ENCODE peak calls at places on chromosomes 12 and 14, in seven cellular contexts. Y is GM12878; F is body of pancreas; B is HFFc6; U is dorsolateral prefrontal cortex; X is CD4-positive, alpha-beta T cell; A is BJ. D is an unnamed sample.

GRCh38 chr14:104299993-104300761 is 161.8 kb downstream of the KIF26A start:
- DNase-seq in Y (no peak), F (no peak), B (no peak), U (no peak), X (no peak), A (no peak), D (peak)

GRCh38 chr14:104542871-104543830 is 36.4 kb upstream of the C14orf180 start:
- DNase-seq in Y (no peak), F (no peak), B (no peak), U (peak), X (no peak), A (no peak), D (peak)

GRCh38 chr14:101885254-101885576 is 79.2 kb upstream of the DYNC1H1 start:
- DNase-seq in Y (no peak), F (no peak), B (no peak), U (no peak), X (no peak), A (no peak), D (no peak)

GRCh38 chr14:81147140-81147897 is 73.4 kb downstream of the GTF2A1 start:
- DNase-seq in Y (no peak), F (no peak), B (no peak), U (no peak), X (no peak), A (no peak), D (no peak)

GRCh38 chr12:22598763-22599161 is 26.2 kb upstream of the ETNK1 start:
- DNase-seq in Y (no peak), F (no peak), B (no peak), U (no peak), X (no peak), A (no peak), D (no peak)

GRCh38 chr14:38065101-38065762 is 142.5 kb upstream of the SSTR1 start:
- DNase-seq in Y (no peak), F (no peak), B (peak), U (no peak), X (peak), A (no peak), D (peak)

GRCh38 chr12:65615091-65615490 is 209.2 kb upstream of the HMGA2 start:
- DNase-seq in Y (no peak), F (no peak), B (peak), U (no peak), X (no peak), A (peak), D (no peak)

GRCh38 chr12:63978519-63978918 is 134.0 kb downstream of the SRGAP1 start:
- DNase-seq in Y (no peak), F (no peak), B (peak), U (no peak), X (no peak), A (peak), D (no peak)

GRCh38 chr12:57887631-57888406 is 41.3 kb upstream of the CTDSP2 start:
- DNase-seq in Y (no peak), F (no peak), B (peak), U (no peak), X (no peak), A (no peak), D (no peak)

GRCh38 chr14:96224480-96225096 is 19.9 kb downstream of the BDKRB2 start:
- DNase-seq in Y (no peak), F (no peak), B (no peak), U (no peak), X (no peak), A (no peak), D (no peak)

GRCh38 chr12:41724216-41724615 is 420.5 kb downstream of the GXYLT1 start:
- DNase-seq in Y (no peak), F (no peak), B (no peak), U (no peak), X (no peak), A (no peak), D (no peak)

GRCh38 chr12:57522887-57523705 is 472 bp downstream of the MBD6 start:
- DNase-seq in Y (no peak), F (peak), B (peak), U (peak), X (peak), A (no peak), D (peak)

GRCh38 chr12:11719678-11720099 is 70.2 kb downstream of the ETV6 start:
- DNase-seq in Y (no peak), F (peak), B (peak), U (peak), X (no peak), A (peak), D (peak)

GRCh38 chr12:12616512-12617275 is 5.0 kb downstream of the CREBL2 start:
- DNase-seq in Y (no peak), F (no peak), B (no peak), U (peak), X (no peak), A (no peak), D (no peak)

GRCh38 chr12:42725839-42726238 is 136.3 kb upstream of the PRICKLE1 start:
- DNase-seq in Y (no peak), F (no peak), B (peak), U (no peak), X (no peak), A (peak), D (no peak)

GRCh38 chr12:106096376-106096775 is 42.4 kb downstream of the NUAK1 start:
- DNase-seq in Y (no peak), F (no peak), B (no peak), U (no peak), X (no peak), A (no peak), D (no peak)

GRCh38 chr14:105092124-105092911 is 27.1 kb upstream of the GPR132 start:
- DNase-seq in Y (no peak), F (peak), B (no peak), U (peak), X (no peak), A (no peak), D (no peak)

DNA sequence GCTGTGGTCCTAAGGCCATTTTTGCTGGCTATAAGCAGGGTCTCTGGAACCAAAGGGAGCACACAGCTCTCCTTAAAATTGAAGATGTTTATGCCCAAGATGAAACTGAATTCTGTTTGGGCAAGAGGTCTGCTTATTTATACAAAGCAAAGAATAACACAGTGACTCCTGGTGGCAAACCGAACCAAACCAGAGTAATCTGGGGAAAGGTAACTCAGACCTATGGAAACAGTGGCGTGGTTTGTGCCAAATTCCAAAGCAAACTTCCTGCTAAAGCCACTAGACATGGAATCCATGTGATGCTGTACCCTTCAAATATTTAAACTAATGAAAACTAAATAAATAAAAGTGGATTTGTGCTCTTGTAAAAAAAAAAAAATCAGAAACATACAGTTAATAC is 29.6 kb upstream of the BICDL1 start:
- DNase-seq in Y (no peak), F (no peak), B (no peak), U (no peak), X (no peak), A (no peak), D (no peak)
- TF ChIP-seq CTCF in Y (no peak), F (no peak), B (no peak), U (no peak), X (no peak), A (no peak), D (no peak)

GRCh38 chr12:48105321-48105866 is 485 bp downstream of the SENP1 start:
- DNase-seq in Y (peak), F (no peak), B (peak), U (peak), X (no peak), A (no peak), D (no peak)

GRCh38 chr12:48106574-48107251 is 834 bp upstream of the SENP1 start:
- DNase-seq in Y (no peak), F (no peak), B (no peak), U (no peak), X (no peak), A (no peak), D (no peak)

GRCh38 chr12:48107252-48107613 is 1.4 kb upstream of the SENP1 start:
- DNase-seq in Y (no peak), F (no peak), B (no peak), U (no peak), X (no peak), A (no peak), D (no peak)

GRCh38 chr12:48104531-48104930 is 1.3 kb downstream of the SENP1 start:
- DNase-seq in Y (no peak), F (no peak), B (no peak), U (no peak), X (no peak), A (no peak), D (no peak)

GRCh38 chr12:48105867-48106563 is at the start of gene SENP1:
- DNase-seq in Y (peak), F (peak), B (peak), U (peak), X (peak), A (no peak), D (peak)
- TF ChIP-seq CTCF in Y (peak), F (no peak), B (peak), U (peak), X (peak), A (no peak), D (no peak)

DNA sequence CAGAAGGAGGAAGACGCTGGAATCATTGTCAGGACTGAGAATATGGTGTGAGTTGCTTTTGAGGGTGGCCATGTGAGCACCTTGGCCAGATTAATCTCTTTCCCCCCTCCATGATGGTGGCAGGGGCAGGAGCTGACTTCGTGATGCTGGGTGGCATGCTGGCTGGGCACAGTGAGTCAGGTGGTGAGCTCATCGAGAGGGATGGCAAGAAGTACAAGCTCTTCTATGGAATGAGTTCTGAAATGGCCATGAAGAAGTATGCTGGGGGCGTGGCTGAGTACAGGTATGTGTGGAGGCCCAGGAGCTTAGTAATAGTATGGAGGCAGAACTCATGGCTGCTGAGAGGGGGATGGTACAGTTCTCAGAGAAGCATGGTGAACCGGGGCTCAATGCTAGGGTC is 4.3 kb downstream of the TINF2 start:
- DNase-seq in Y (no peak), F (no peak), B (no peak), U (no peak), X (no peak), A (no peak), D (no peak)
- TF ChIP-seq CTCF in Y (no peak), F (no peak), B (no peak), U (no peak), X (no peak), A (no peak), D (no peak)

GRCh38 chr14:91255026-91255695 is 10.7 kb upstream of the GPR68 start:
- DNase-seq in Y (no peak), F (no peak), B (no peak), U (no peak), X (no peak), A (no peak), D (no peak)
- TF ChIP-seq CTCF in Y (no peak), F (no peak), B (no peak), U (no peak), X (no peak), A (no peak), D (no peak)

GRCh38 chr14:53183611-53184010 is 30.5 kb upstream of the DDHD1 start:
- DNase-seq in Y (no peak), F (no peak), B (peak), U (no peak), X (no peak), A (no peak), D (no peak)

GRCh38 chr14:53174918-53175317 is 21.8 kb upstream of the DDHD1 start:
- DNase-seq in Y (no peak), F (no peak), B (no peak), U (no peak), X (no peak), A (no peak), D (no peak)

GRCh38 chr14:53183071-53183470 is 29.9 kb upstream of the DDHD1 start:
- DNase-seq in Y (no peak), F (no peak), B (no peak), U (no peak), X (no peak), A (no peak), D (no peak)

GRCh38 chr14:53186532-53186931 is 33.4 kb upstream of the DDHD1 start:
- DNase-seq in Y (no peak), F (no peak), B (no peak), U (no peak), X (no peak), A (no peak), D (no peak)

DNA sequence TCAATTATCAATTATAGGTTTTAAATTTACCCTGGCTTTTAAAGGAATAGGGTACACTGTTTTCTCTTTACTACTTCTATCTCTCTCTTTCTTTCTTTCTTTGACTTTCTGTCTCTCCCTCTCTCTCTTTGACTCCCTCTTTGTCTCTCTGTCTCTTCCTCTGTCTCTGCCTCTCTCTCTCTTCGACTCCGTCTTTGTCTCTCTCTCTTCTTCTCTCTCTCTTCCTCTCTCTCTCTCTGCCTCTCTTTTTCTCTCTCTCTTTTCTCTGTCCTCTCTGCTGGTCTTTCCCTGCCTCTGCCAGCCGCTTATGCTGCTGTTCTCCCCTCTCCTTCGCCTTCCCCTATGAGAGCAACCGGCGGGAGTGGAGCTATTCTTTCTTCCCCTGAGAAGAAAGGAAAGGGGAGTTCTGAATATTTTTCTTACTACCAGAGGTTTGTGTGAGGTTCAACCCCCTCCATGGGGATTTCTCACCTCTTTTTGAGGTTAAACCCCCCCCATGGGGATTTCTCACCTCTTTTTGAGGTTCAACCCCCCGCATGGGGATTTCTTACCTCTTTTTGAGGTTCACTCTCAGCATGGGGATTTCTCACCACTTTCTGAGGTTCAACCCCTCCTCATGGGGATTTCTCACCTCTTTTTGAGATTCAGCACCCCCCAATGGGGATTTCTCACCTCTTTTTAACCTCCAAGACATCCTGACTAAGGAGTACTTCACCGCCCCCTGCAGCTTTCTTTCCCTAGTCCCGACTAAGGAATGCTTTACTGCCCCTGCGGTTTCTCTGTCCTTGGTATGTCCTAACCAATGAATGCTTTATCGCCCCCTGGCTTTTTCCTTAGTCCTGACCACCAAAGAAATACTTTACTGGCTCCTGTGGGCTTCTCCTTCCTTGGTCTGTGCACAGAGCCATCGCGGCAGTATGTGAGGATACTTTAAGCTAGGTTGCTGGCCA is 27.4 kb upstream of the DDHD1 start:
- DNase-seq in Y (peak), F (no peak), B (no peak), U (no peak), X (no peak), A (no peak), D (no peak)
- TF ChIP-seq CTCF in Y (peak), F (no peak), B (peak), U (no peak), X (peak), A (peak), D (peak)